ENCODE peak calls at places on chromosomes 5 and 9, in four cellular contexts. One of them, this sample, is unnamed.

GRCh38 chr9:136131629-136132499 is 13.2 kb upstream of the TMEM250 start:
- DNase-seq in GM12878: no peak
- DNase-seq in K562: no peak
- DNase-seq in WTC11: no peak
- DNase-seq in this sample: no peak

GRCh38 chr9:69332067-69332685 is 7.2 kb downstream of the ENTREP1 start:
- DNase-seq in GM12878: no peak
- DNase-seq in K562: no peak
- DNase-seq in WTC11: no peak
- DNase-seq in this sample: no peak

GRCh38 chr9:128805661-128806060 is 12.6 kb upstream of the ENDOG start:
- DNase-seq in K562: no peak
- DNase-seq in WTC11: no peak
- DNase-seq in GM12878: no peak
- DNase-seq in this sample: no peak

GRCh38 chr9:81687521-81688261 is 1.7 kb downstream of the TLE1 start:
- DNase-seq in GM12878: no peak
- DNase-seq in K562: no peak
- DNase-seq in WTC11: peak
- DNase-seq in this sample: peak

GRCh38 chr5:115575167-115576070 is 26.9 kb downstream of the TICAM2 start:
- DNase-seq in WTC11: no peak
- DNase-seq in K562: no peak
- DNase-seq in GM12878: no peak
- DNase-seq in this sample: peak

GRCh38 chr5:147737921-147738320 is 44.6 kb downstream of the JAKMIP2 start:
- DNase-seq in GM12878: no peak
- DNase-seq in K562: no peak
- DNase-seq in WTC11: no peak
- DNase-seq in this sample: no peak

GRCh38 chr5:141683596-141684161 is 1.6 kb upstream of the ARAP3 start:
- DNase-seq in WTC11: no peak
- DNase-seq in GM12878: no peak
- DNase-seq in K562: no peak
- DNase-seq in this sample: no peak

GRCh38 chr5:120463991-120464626 is at the start of gene PRR16:
- DNase-seq in K562: peak
- DNase-seq in WTC11: peak
- DNase-seq in GM12878: no peak
- DNase-seq in this sample: no peak

GRCh38 chr5:136057401-136057951 is 28.7 kb downstream of the TGFBI start:
- DNase-seq in GM12878: no peak
- DNase-seq in K562: no peak
- DNase-seq in WTC11: no peak
- DNase-seq in this sample: no peak

GRCh38 chr5:167378894-167379723 is 912.3 kb upstream of the WWC1 start:
- DNase-seq in WTC11: no peak
- DNase-seq in K562: no peak
- DNase-seq in GM12878: no peak
- DNase-seq in this sample: no peak

GRCh38 chr5:8845316-8845715 is 700.6 kb downstream of the SEMA5A start:
- DNase-seq in WTC11: no peak
- DNase-seq in K562: no peak
- DNase-seq in GM12878: no peak
- DNase-seq in this sample: no peak

GRCh38 chr9:128685636-128686489 is 3.2 kb upstream of the SET start:
- DNase-seq in GM12878: no peak
- DNase-seq in WTC11: no peak
- DNase-seq in K562: no peak
- DNase-seq in this sample: no peak

GRCh38 chr5:171433952-171434676 is 14.7 kb downstream of the FGF18 start:
- DNase-seq in GM12878: no peak
- DNase-seq in K562: no peak
- DNase-seq in WTC11: no peak
- DNase-seq in this sample: no peak

GRCh38 chr5:139745800-139746690 is 49.6 kb upstream of the PSD2 start:
- DNase-seq in GM12878: no peak
- DNase-seq in WTC11: peak
- DNase-seq in K562: peak
- DNase-seq in this sample: peak

GRCh38 chr9:93315960-93316359 is 132.0 kb downstream of the WNK2 start:
- DNase-seq in WTC11: no peak
- DNase-seq in K562: no peak
- DNase-seq in GM12878: no peak
- DNase-seq in this sample: no peak

GRCh38 chr5:5676218-5676617 is 253.7 kb downstream of the ICE1 start:
- DNase-seq in K562: no peak
- DNase-seq in WTC11: no peak
- DNase-seq in GM12878: no peak
- DNase-seq in this sample: no peak

GRCh38 chr9:91781906-91782305 is 168.1 kb downstream of the ROR2 start:
- DNase-seq in WTC11: no peak
- DNase-seq in K562: no peak
- DNase-seq in GM12878: no peak
- DNase-seq in this sample: no peak

GRCh38 chr9:78026947-78027346 is 4.7 kb downstream of the GNAQ start:
- DNase-seq in GM12878: no peak
- DNase-seq in K562: no peak
- DNase-seq in WTC11: no peak
- DNase-seq in this sample: no peak

GRCh38 chr5:94618029-94618492 is 343 bp downstream of the KIAA0825 start:
- DNase-seq in WTC11: peak
- DNase-seq in K562: peak
- DNase-seq in GM12878: no peak
- DNase-seq in this sample: peak

GRCh38 chr5:32565143-32565542 is 20.2 kb upstream of the SUB1 start:
- DNase-seq in K562: no peak
- DNase-seq in WTC11: no peak
- DNase-seq in GM12878: no peak
- DNase-seq in this sample: no peak
- TF ChIP-seq ETV6 in K562: no peak
- TF ChIP-seq ETV6 in WTC11: no peak
- TF ChIP-seq ETV6 in GM12878: no peak
- TF ChIP-seq ETV6 in this sample: no peak

GRCh38 chr9:131434673-131435072 is 40.8 kb downstream of the PRRC2B start:
- DNase-seq in GM12878: no peak
- DNase-seq in K562: no peak
- DNase-seq in WTC11: no peak
- DNase-seq in this sample: no peak
- TF ChIP-seq ESRRA in GM12878: no peak
- TF ChIP-seq ESRRA in K562: no peak
- TF ChIP-seq ESRRA in WTC11: no peak
- TF ChIP-seq ESRRA in this sample: no peak

GRCh38 chr9:2623866-2624682 is 2.5 kb downstream of the VLDLR start:
- DNase-seq in K562: no peak
- DNase-seq in GM12878: no peak
- DNase-seq in WTC11: no peak
- DNase-seq in this sample: no peak

GRCh38 chr9:2622361-2623045 is 916 bp downstream of the VLDLR start:
- DNase-seq in WTC11: peak
- DNase-seq in GM12878: no peak
- DNase-seq in K562: no peak
- DNase-seq in this sample: no peak

GRCh38 chr9:2620876-2621677 is 510 bp upstream of the VLDLR start:
- DNase-seq in GM12878: no peak
- DNase-seq in WTC11: peak
- DNase-seq in K562: peak
- DNase-seq in this sample: peak

GRCh38 chr9:2623046-2623865 is 1.7 kb downstream of the VLDLR start:
- DNase-seq in GM12878: no peak
- DNase-seq in WTC11: peak
- DNase-seq in K562: no peak
- DNase-seq in this sample: peak

GRCh38 chr9:2621678-2622360 is at the start of gene VLDLR:
- DNase-seq in K562: peak
- DNase-seq in GM12878: no peak
- DNase-seq in WTC11: peak
- DNase-seq in this sample: no peak
- TF ChIP-seq ETV6 in K562: no peak
- TF ChIP-seq ETV6 in GM12878: no peak
- TF ChIP-seq ETV6 in WTC11: no peak
- TF ChIP-seq ETV6 in this sample: no peak

GRCh38 chr5:79077680-79078365 is 8.3 kb downstream of the BHMT2 start:
- DNase-seq in WTC11: no peak
- DNase-seq in K562: no peak
- DNase-seq in GM12878: no peak
- DNase-seq in this sample: no peak

GRCh38 chr5:79070002-79070567 is 518 bp downstream of the BHMT2 start:
- DNase-seq in K562: no peak
- DNase-seq in WTC11: no peak
- DNase-seq in GM12878: no peak
- DNase-seq in this sample: peak

GRCh38 chr5:79075646-79076426 is 6.3 kb downstream of the BHMT2 start:
- DNase-seq in WTC11: no peak
- DNase-seq in K562: no peak
- DNase-seq in GM12878: no peak
- DNase-seq in this sample: no peak

GRCh38 chr5:79076819-79077218 is 7.3 kb downstream of the BHMT2 start:
- DNase-seq in WTC11: no peak
- DNase-seq in K562: no peak
- DNase-seq in GM12878: no peak
- DNase-seq in this sample: no peak

GRCh38 chr5:79074641-79075040 is 5.1 kb downstream of the BHMT2 start:
- DNase-seq in GM12878: no peak
- DNase-seq in K562: no peak
- DNase-seq in WTC11: no peak
- DNase-seq in this sample: peak
- TF ChIP-seq ESRRA in GM12878: no peak
- TF ChIP-seq ESRRA in K562: no peak
- TF ChIP-seq ESRRA in WTC11: no peak
- TF ChIP-seq ESRRA in this sample: no peak

DNA sequence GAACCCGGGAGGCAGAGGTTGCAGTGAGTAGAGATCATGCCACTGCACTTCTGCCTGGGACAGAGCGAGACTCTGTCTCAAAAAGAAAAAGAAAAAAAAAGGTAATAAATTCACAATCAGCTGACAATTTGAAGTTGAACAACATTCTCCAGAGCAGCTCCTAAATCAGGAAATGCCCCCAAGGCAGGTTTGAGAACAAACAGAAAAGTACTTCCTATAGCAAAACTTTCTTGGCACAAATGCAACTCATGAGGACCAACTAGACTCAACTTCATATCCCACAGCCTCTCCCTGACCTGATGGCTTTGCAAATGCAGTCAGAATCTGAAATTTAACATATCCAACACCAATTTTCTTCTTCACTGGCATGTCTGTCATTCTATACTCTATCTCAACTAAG is 113.4 kb downstream of the MAPKAP1 start:
- DNase-seq in WTC11: no peak
- DNase-seq in GM12878: no peak
- DNase-seq in K562: no peak
- DNase-seq in this sample: no peak
- TF ChIP-seq ETV6 in WTC11: no peak
- TF ChIP-seq ETV6 in GM12878: no peak
- TF ChIP-seq ETV6 in K562: no peak
- TF ChIP-seq ETV6 in this sample: no peak

DNA sequence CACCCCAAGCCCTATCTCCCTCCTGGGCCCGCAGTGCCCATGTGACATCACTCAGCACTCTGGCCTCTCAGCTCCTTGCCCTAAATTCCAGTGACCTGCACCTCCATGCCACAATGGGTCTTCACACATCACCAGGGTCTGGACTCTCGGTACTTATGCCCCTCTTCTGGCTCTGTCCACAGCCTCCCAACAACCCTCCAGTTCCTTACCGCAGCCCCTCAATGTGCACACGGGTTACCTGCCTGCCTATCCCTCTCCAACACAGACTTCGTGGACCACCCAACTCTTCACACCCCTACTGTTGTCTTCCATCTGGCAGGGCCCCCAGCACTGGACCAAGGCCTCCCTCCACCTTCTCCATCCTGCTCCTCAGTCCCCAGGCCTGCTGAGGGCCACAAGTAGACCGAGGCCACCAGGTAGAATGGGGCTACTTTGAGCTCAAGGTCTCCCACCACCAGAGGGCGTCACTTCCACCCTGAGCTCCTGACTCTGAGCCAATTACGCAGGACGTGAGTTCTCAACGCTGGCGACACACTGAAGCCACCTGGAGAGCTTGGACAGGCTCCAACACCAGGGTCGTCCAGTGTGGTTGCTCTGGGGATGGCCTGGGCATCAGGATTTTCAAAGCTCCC is 172.1 kb downstream of the GABBR2 start:
- DNase-seq in WTC11: peak
- DNase-seq in GM12878: peak
- DNase-seq in K562: peak
- DNase-seq in this sample: peak
- TF ChIP-seq ESRRA in WTC11: no peak
- TF ChIP-seq ESRRA in GM12878: no peak
- TF ChIP-seq ESRRA in K562: no peak
- TF ChIP-seq ESRRA in this sample: no peak

GRCh38 chr9:87787735-87788134 is 61.8 kb downstream of the CTSL start:
- DNase-seq in GM12878: no peak
- DNase-seq in WTC11: no peak
- DNase-seq in K562: peak
- DNase-seq in this sample: no peak

GRCh38 chr9:87795178-87795577 is 69.3 kb downstream of the CTSL start:
- DNase-seq in GM12878: no peak
- DNase-seq in K562: peak
- DNase-seq in WTC11: no peak
- DNase-seq in this sample: no peak

GRCh38 chr9:87793292-87793691 is 67.4 kb downstream of the CTSL start:
- DNase-seq in K562: peak
- DNase-seq in WTC11: no peak
- DNase-seq in GM12878: no peak
- DNase-seq in this sample: peak

GRCh38 chr9:87796232-87796631 is 70.3 kb downstream of the CTSL start:
- DNase-seq in K562: peak
- DNase-seq in WTC11: no peak
- DNase-seq in GM12878: no peak
- DNase-seq in this sample: no peak

GRCh38 chr9:87792831-87793288 is 66.9 kb downstream of the CTSL start:
- DNase-seq in GM12878: peak
- DNase-seq in K562: peak
- DNase-seq in WTC11: no peak
- DNase-seq in this sample: peak
- TF ChIP-seq ETV6 in GM12878: no peak
- TF ChIP-seq ETV6 in K562: no peak
- TF ChIP-seq ETV6 in WTC11: no peak
- TF ChIP-seq ETV6 in this sample: no peak

GRCh38 chr9:127522727-127523126 is 71.4 kb downstream of the LRSAM1 start:
- DNase-seq in K562: no peak
- DNase-seq in WTC11: no peak
- DNase-seq in GM12878: no peak
- DNase-seq in this sample: no peak
- TF ChIP-seq ESRRA in K562: no peak
- TF ChIP-seq ESRRA in WTC11: no peak
- TF ChIP-seq ESRRA in GM12878: no peak
- TF ChIP-seq ESRRA in this sample: no peak